ENCODE peak calls at places on chromosomes 4 and X, in five cellular contexts. One of them, this sample, is unnamed.

GRCh38 chr4:38255572-38255971 is 295.4 kb downstream of the PTTG2 start:
- DNase-seq in fibroblast of mammary gland: no peak
- DNase-seq in cardiac muscle cell: no peak
- DNase-seq in foreskin fibroblast: no peak
- DNase-seq in CD8-positive, alpha-beta T cell: no peak
- DNase-seq in this sample: no peak

GRCh38 chr4:37968747-37969146 is 8.5 kb downstream of the PTTG2 start:
- DNase-seq in fibroblast of mammary gland: no peak
- DNase-seq in cardiac muscle cell: no peak
- DNase-seq in foreskin fibroblast: no peak
- DNase-seq in CD8-positive, alpha-beta T cell: no peak
- DNase-seq in this sample: no peak

GRCh38 chr4:176271749-176272148 is 2.7 kb upstream of the ASB5 start:
- DNase-seq in fibroblast of mammary gland: peak
- DNase-seq in cardiac muscle cell: no peak
- DNase-seq in foreskin fibroblast: peak
- DNase-seq in CD8-positive, alpha-beta T cell: no peak
- DNase-seq in this sample: no peak

GRCh38 chr4:1612278-1613098 is 71.6 kb downstream of the FAM53A start:
- DNase-seq in fibroblast of mammary gland: no peak
- DNase-seq in cardiac muscle cell: no peak
- DNase-seq in foreskin fibroblast: no peak
- DNase-seq in CD8-positive, alpha-beta T cell: no peak
- DNase-seq in this sample: no peak

GRCh38 chr4:15493411-15493810 is 23.7 kb downstream of the CC2D2A start:
- DNase-seq in fibroblast of mammary gland: peak
- DNase-seq in cardiac muscle cell: no peak
- DNase-seq in foreskin fibroblast: no peak
- DNase-seq in CD8-positive, alpha-beta T cell: no peak
- DNase-seq in this sample: no peak

GRCh38 chr4:150816491-150816890 is 198.6 kb downstream of the LRBA start:
- DNase-seq in fibroblast of mammary gland: no peak
- DNase-seq in cardiac muscle cell: peak
- DNase-seq in foreskin fibroblast: no peak
- DNase-seq in CD8-positive, alpha-beta T cell: no peak
- DNase-seq in this sample: no peak

GRCh38 chrX:41035582-41035981 is 49.7 kb upstream of the USP9X start:
- DNase-seq in fibroblast of mammary gland: no peak
- DNase-seq in cardiac muscle cell: no peak
- DNase-seq in foreskin fibroblast: no peak
- DNase-seq in CD8-positive, alpha-beta T cell: no peak
- DNase-seq in this sample: no peak

GRCh38 chr4:180333156-180333555 is 1910.0 kb upstream of the TENM3 start:
- DNase-seq in fibroblast of mammary gland: no peak
- DNase-seq in cardiac muscle cell: no peak
- DNase-seq in foreskin fibroblast: no peak
- DNase-seq in CD8-positive, alpha-beta T cell: no peak
- DNase-seq in this sample: no peak

GRCh38 chr4:5789141-5789540 is 78.1 kb downstream of the EVC start:
- DNase-seq in fibroblast of mammary gland: no peak
- DNase-seq in cardiac muscle cell: no peak
- DNase-seq in foreskin fibroblast: no peak
- DNase-seq in CD8-positive, alpha-beta T cell: no peak
- DNase-seq in this sample: peak

GRCh38 chr4:127905029-127905428 is 24.3 kb downstream of the PLK4 start:
- DNase-seq in fibroblast of mammary gland: no peak
- DNase-seq in cardiac muscle cell: no peak
- DNase-seq in foreskin fibroblast: no peak
- DNase-seq in CD8-positive, alpha-beta T cell: no peak
- DNase-seq in this sample: no peak

GRCh38 chr4:147749811-147750321 is 18.0 kb downstream of the ARHGAP10 start:
- DNase-seq in fibroblast of mammary gland: no peak
- DNase-seq in cardiac muscle cell: no peak
- DNase-seq in foreskin fibroblast: no peak
- DNase-seq in CD8-positive, alpha-beta T cell: no peak
- DNase-seq in this sample: no peak
- H3K4me3 ChIP-seq in fibroblast of mammary gland: no peak
- H3K4me3 ChIP-seq in cardiac muscle cell: no peak
- H3K4me3 ChIP-seq in foreskin fibroblast: no peak
- H3K4me3 ChIP-seq in CD8-positive, alpha-beta T cell: no peak
- H3K4me3 ChIP-seq in this sample: no peak

GRCh38 chr4:85807247-85807915 is 332.4 kb downstream of the ARHGAP24 start:
- DNase-seq in fibroblast of mammary gland: peak
- DNase-seq in cardiac muscle cell: peak
- DNase-seq in foreskin fibroblast: peak
- DNase-seq in CD8-positive, alpha-beta T cell: no peak
- DNase-seq in this sample: peak
- H3K4me3 ChIP-seq in fibroblast of mammary gland: no peak
- H3K4me3 ChIP-seq in cardiac muscle cell: no peak
- H3K4me3 ChIP-seq in foreskin fibroblast: no peak
- H3K4me3 ChIP-seq in CD8-positive, alpha-beta T cell: no peak
- H3K4me3 ChIP-seq in this sample: no peak

DNA sequence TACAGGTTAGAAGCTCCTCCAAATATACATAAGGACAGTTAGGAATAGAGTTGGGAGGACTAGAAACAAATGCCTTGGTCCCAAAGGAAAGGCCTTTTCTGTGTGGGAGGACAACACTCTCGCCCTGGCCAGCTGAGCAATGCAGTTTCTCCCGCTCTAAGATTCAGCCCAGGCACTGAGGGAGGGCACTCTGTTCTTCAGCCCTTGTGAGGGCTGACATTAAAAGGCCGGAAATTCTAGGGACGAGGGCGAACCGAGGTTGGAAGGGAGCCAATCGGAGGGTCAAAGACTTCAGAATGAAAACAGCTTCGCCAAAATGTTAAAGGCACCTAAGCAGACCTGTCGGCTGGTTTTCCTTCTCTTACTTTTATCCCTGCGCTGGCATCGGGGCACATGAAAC is 2.9 kb upstream of the PTCHD1 start:
- DNase-seq in fibroblast of mammary gland: no peak
- DNase-seq in cardiac muscle cell: no peak
- DNase-seq in foreskin fibroblast: no peak
- DNase-seq in CD8-positive, alpha-beta T cell: no peak
- DNase-seq in this sample: no peak
- H3K4me3 ChIP-seq in fibroblast of mammary gland: no peak
- H3K4me3 ChIP-seq in cardiac muscle cell: peak
- H3K4me3 ChIP-seq in foreskin fibroblast: no peak
- H3K4me3 ChIP-seq in CD8-positive, alpha-beta T cell: no peak
- H3K4me3 ChIP-seq in this sample: no peak

GRCh38 chrX:118350715-118351114 is 4.8 kb downstream of the WDR44 start:
- DNase-seq in fibroblast of mammary gland: no peak
- DNase-seq in cardiac muscle cell: no peak
- DNase-seq in foreskin fibroblast: no peak
- DNase-seq in CD8-positive, alpha-beta T cell: no peak
- DNase-seq in this sample: no peak

GRCh38 chrX:118352566-118352965 is 6.7 kb downstream of the WDR44 start:
- DNase-seq in fibroblast of mammary gland: no peak
- DNase-seq in cardiac muscle cell: no peak
- DNase-seq in foreskin fibroblast: no peak
- DNase-seq in CD8-positive, alpha-beta T cell: no peak
- DNase-seq in this sample: no peak

GRCh38 chrX:118348186-118348810 is 2.4 kb downstream of the WDR44 start:
- DNase-seq in fibroblast of mammary gland: no peak
- DNase-seq in cardiac muscle cell: no peak
- DNase-seq in foreskin fibroblast: no peak
- DNase-seq in CD8-positive, alpha-beta T cell: no peak
- DNase-seq in this sample: no peak

GRCh38 chrX:118349188-118349587 is 3.3 kb downstream of the WDR44 start:
- DNase-seq in fibroblast of mammary gland: no peak
- DNase-seq in cardiac muscle cell: no peak
- DNase-seq in foreskin fibroblast: no peak
- DNase-seq in CD8-positive, alpha-beta T cell: no peak
- DNase-seq in this sample: no peak

DNA sequence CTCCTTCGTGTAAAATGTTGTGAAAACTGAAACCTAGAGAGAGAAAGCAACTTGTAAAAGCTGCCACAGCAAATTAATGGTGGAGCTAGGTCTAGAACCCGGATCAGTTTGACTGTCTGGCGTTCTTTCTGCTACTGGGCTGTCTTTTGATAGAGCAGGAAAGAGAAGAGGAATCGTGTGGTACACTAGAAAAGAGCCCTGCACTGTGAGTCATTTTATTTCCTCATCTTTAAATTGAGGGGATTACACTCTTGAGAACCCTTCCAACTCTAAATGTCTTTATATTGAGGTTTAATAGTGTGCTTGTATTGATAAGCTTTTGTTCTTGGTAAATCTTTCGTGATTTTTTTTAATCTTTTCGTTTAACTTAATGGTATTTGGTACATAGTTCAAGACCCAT is 4.3 kb downstream of the WDR44 start:
- DNase-seq in fibroblast of mammary gland: peak
- DNase-seq in cardiac muscle cell: peak
- DNase-seq in foreskin fibroblast: peak
- DNase-seq in CD8-positive, alpha-beta T cell: no peak
- DNase-seq in this sample: no peak
- H3K4me3 ChIP-seq in fibroblast of mammary gland: no peak
- H3K4me3 ChIP-seq in cardiac muscle cell: no peak
- H3K4me3 ChIP-seq in foreskin fibroblast: no peak
- H3K4me3 ChIP-seq in CD8-positive, alpha-beta T cell: no peak
- H3K4me3 ChIP-seq in this sample: no peak

GRCh38 chr4:17526695-17527477 is 11.9 kb downstream of the CLRN2 start:
- DNase-seq in fibroblast of mammary gland: no peak
- DNase-seq in cardiac muscle cell: no peak
- DNase-seq in foreskin fibroblast: no peak
- DNase-seq in CD8-positive, alpha-beta T cell: no peak
- DNase-seq in this sample: no peak

GRCh38 chr4:17523626-17524025 is 8.7 kb downstream of the CLRN2 start:
- DNase-seq in fibroblast of mammary gland: no peak
- DNase-seq in cardiac muscle cell: no peak
- DNase-seq in foreskin fibroblast: no peak
- DNase-seq in CD8-positive, alpha-beta T cell: no peak
- DNase-seq in this sample: no peak

GRCh38 chr4:17528526-17529165 is 13.7 kb downstream of the CLRN2 start:
- DNase-seq in fibroblast of mammary gland: no peak
- DNase-seq in cardiac muscle cell: no peak
- DNase-seq in foreskin fibroblast: no peak
- DNase-seq in CD8-positive, alpha-beta T cell: no peak
- DNase-seq in this sample: no peak
- H3K4me3 ChIP-seq in fibroblast of mammary gland: no peak
- H3K4me3 ChIP-seq in cardiac muscle cell: no peak
- H3K4me3 ChIP-seq in foreskin fibroblast: no peak
- H3K4me3 ChIP-seq in CD8-positive, alpha-beta T cell: no peak
- H3K4me3 ChIP-seq in this sample: no peak

DNA sequence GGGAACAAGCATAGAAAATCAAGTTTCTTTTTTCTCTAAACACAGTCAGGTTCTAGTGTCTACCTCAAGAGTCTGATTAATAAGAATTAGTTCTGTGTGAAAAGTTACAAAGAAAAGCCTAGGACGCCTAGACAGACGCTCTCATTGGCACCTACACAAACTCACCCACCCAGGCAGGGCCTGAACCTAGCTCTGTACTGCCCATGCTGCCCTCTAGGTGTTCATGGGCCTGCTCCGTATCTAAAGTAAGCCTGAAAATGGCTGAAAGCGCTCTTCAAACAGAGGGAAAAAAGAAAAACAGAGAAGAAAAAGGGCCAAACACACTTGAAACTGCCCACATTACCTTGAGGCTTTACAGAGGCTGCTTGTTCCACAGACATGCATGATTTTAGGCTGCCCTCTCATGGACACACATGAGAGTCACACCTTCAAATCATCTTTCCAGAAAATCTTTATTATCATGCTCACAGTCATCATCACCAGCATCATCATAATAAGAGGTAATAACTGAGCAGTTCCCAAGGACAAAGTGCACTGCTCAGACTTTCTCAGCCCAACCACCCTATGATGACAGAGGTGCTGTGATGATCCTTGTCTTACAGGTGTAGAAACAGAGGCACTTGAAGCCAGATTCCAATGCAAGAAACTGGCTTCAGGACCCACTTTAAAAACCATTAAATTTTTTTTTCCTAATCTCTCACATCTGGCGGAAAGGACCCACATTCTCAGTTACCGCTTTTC is 49.6 kb downstream of the MAP7D2 start:
- DNase-seq in fibroblast of mammary gland: peak
- DNase-seq in cardiac muscle cell: peak
- DNase-seq in foreskin fibroblast: peak
- DNase-seq in CD8-positive, alpha-beta T cell: peak
- DNase-seq in this sample: no peak
- H3K4me3 ChIP-seq in fibroblast of mammary gland: no peak
- H3K4me3 ChIP-seq in cardiac muscle cell: no peak
- H3K4me3 ChIP-seq in foreskin fibroblast: no peak
- H3K4me3 ChIP-seq in CD8-positive, alpha-beta T cell: no peak
- H3K4me3 ChIP-seq in this sample: no peak

GRCh38 chr4:157005193-157005592 is 33.6 kb upstream of the PDGFC start:
- DNase-seq in fibroblast of mammary gland: no peak
- DNase-seq in cardiac muscle cell: no peak
- DNase-seq in foreskin fibroblast: no peak
- DNase-seq in CD8-positive, alpha-beta T cell: no peak
- DNase-seq in this sample: no peak
- H3K4me3 ChIP-seq in fibroblast of mammary gland: no peak
- H3K4me3 ChIP-seq in cardiac muscle cell: no peak
- H3K4me3 ChIP-seq in foreskin fibroblast: no peak
- H3K4me3 ChIP-seq in CD8-positive, alpha-beta T cell: no peak
- H3K4me3 ChIP-seq in this sample: no peak